ENCODE peak calls at places on chromosomes 4 and X, in six cellular contexts. G is GM12891, N is H1, I is HepG2, S is GM12878, A is K562. B is an unnamed sample.

GRCh38 chr4:90419124-90419711 is 292.0 kb downstream of the CCSER1 start:
- DNase-seq in G (no peak), S (no peak), A (no peak), N (no peak), I (peak; percentile 16), B (no peak)

GRCh38 chr4:86233681-86234080 is 126.2 kb downstream of the MAPK10 start:
- DNase-seq in G (no peak), N (no peak), S (no peak), A (no peak), I (no peak), B (no peak)

GRCh38 chr4:73343432-73343831 is 60.7 kb upstream of the ALB start:
- DNase-seq in N (no peak), S (no peak), G (no peak), I (peak; percentile 12), A (no peak), B (no peak)

GRCh38 chrX:120446503-120446902 is 22.6 kb downstream of the LAMP2 start:
- DNase-seq in A (no peak), S (no peak), N (no peak), I (no peak), G (no peak), B (no peak)

GRCh38 chr4:168769416-168769815 is 240.6 kb downstream of the CBR4 start:
- DNase-seq in N (no peak), A (no peak), S (no peak), G (no peak), I (no peak), B (no peak)

GRCh38 chr4:20044502-20044911 is 207.2 kb upstream of the SLIT2 start:
- DNase-seq in S (no peak), I (no peak), A (no peak), G (no peak), N (no peak), B (no peak)

GRCh38 chr4:130403221-130403620 is 1307.3 kb downstream of the C4orf33 start:
- DNase-seq in G (no peak), N (no peak), I (no peak), A (no peak), S (no peak), B (no peak)

GRCh38 chr4:127145001-127145400 is 487.8 kb upstream of the INTU start:
- DNase-seq in G (no peak), A (no peak), I (no peak), S (no peak), N (no peak), B (no peak)

GRCh38 chr4:149521611-149522010 is 294.0 kb downstream of the IQCM start:
- DNase-seq in S (no peak), G (no peak), I (no peak), N (no peak), A (no peak), B (no peak)

GRCh38 chr4:120088507-120088906 is 21.9 kb upstream of the MAD2L1 start:
- DNase-seq in I (no peak), A (no peak), N (no peak), G (no peak), S (no peak), B (no peak)

GRCh38 chr4:149549911-149550310 is 265.7 kb downstream of the IQCM start:
- DNase-seq in N (no peak), I (no peak), G (no peak), S (no peak), A (no peak), B (no peak)

GRCh38 chr4:31351695-31352094 is 631.5 kb downstream of the PCDH7 start:
- DNase-seq in N (no peak), G (no peak), I (no peak), A (no peak), S (no peak), B (no peak)

GRCh38 chr4:76459291-76459723 is 24.3 kb downstream of the SHROOM3 start:
- DNase-seq in N (no peak), I (no peak), A (peak; percentile 12), G (no peak), S (no peak), B (no peak)

GRCh38 chr4:169070071-169070894 is 60.2 kb upstream of the CBR4 start:
- DNase-seq in N (no peak), S (no peak), G (no peak), A (no peak), I (peak; percentile 35), B (no peak)

GRCh38 chrX:1581132-1581531 is 10.3 kb upstream of the AKAP17A start:
- DNase-seq in N (peak; percentile 86), G (no peak), I (peak; percentile 52), S (no peak), A (peak; percentile 69), B (no peak)

GRCh38 chrX:1578511-1579173 is 12.8 kb upstream of the AKAP17A start:
- DNase-seq in A (no peak), S (no peak), N (no peak), I (no peak), G (no peak), B (no peak)

GRCh38 chrX:1577845-1578244 is 13.6 kb upstream of the AKAP17A start:
- DNase-seq in A (no peak), S (no peak), N (no peak), I (no peak), G (no peak), B (no peak)

GRCh38 chrX:1576201-1577101 is 15.0 kb upstream of the AKAP17A start:
- DNase-seq in N (no peak), I (no peak), G (no peak), S (no peak), A (no peak), B (no peak)
- TF ChIP-seq POLR2A in N (no peak), I (no peak), G (no peak), S (no peak), A (no peak), B (no peak)

DNA sequence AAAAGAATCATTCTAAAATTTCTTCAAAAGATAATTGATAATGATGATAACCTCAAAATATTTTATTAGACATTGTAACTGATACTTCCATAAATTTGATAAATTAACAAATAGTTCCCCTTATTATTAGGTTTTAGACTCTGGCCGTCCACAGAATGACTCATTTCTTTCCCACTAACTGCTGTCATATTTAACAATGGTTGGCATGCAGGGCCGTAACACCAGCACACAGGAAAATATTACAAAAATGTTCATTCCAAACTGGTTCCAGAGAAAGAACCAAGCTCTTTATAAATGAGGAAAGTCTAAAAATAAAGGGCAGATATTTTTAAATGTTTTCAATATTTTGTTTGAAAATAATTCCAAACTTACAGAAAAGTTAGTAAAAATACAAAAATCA is 28.2 kb downstream of the WDFY3 start:
- DNase-seq in S (no peak), N (no peak), I (peak; percentile 15), G (no peak), A (no peak), B (no peak)
- TF ChIP-seq TAF1 in S (no peak), N (no peak), I (no peak), G (no peak), A (no peak), B (no peak)

GRCh38 chrX:1582686-1583437 is 8.5 kb upstream of the AKAP17A start:
- DNase-seq in A (no peak), N (peak; percentile 27), S (no peak), I (peak; percentile 63), G (no peak), B (no peak)
- TF ChIP-seq POLR2AphosphoS5 in A (no peak), N (no peak), S (no peak), I (no peak), G (no peak), B (no peak)

GRCh38 chrX:107676559-107677378 is 48.5 kb downstream of the PRPS1 start:
- DNase-seq in I (no peak), A (peak; percentile 69), N (no peak), S (no peak), G (no peak), B (no peak)
- TF ChIP-seq POLR2A in I (no peak), A (peak; percentile 72), N (no peak), S (peak; percentile 75), G (no peak), B (no peak)

DNA sequence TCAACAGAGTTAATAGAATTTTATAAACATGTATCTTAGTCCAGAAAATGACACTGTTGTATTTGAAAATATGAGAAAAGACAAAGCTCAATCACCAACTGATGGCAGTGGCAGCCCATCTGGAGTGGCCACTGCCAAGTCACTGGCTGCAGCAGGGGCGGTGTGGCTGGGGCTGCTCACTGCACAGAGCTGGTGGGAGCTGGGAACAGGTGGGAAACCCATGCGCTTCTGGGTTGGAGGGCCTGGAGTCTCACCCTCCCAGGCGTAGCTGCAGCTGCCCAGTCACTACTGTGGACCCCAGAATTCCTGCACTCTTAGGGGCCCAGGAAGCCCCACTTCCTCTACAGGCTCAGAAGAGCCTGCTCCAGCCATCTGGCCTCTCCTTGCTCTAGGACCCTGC is 251.8 kb upstream of the NDST4 start:
- DNase-seq in I (no peak), N (no peak), S (no peak), A (no peak), G (no peak), B (no peak)
- TF ChIP-seq TAF1 in I (no peak), N (no peak), S (no peak), A (no peak), G (no peak), B (no peak)

GRCh38 chr4:186726440-186727148 is 2.9 kb upstream of the FAT1 start:
- DNase-seq in A (peak; percentile 84), I (peak; percentile 63), S (no peak), G (no peak), N (peak; percentile 93), B (no peak)
- TF ChIP-seq POLR2AphosphoS5 in A (no peak), I (peak; percentile 65), S (no peak), G (no peak), N (peak; percentile 46), B (no peak)

GRCh38 chr4:8005033-8005808 is 65.6 kb upstream of the AFAP1 start:
- DNase-seq in A (no peak), N (no peak), G (no peak), I (no peak), S (no peak), B (no peak)
- TF ChIP-seq POLR2A in A (no peak), N (no peak), G (no peak), I (no peak), S (no peak), B (no peak)

DNA sequence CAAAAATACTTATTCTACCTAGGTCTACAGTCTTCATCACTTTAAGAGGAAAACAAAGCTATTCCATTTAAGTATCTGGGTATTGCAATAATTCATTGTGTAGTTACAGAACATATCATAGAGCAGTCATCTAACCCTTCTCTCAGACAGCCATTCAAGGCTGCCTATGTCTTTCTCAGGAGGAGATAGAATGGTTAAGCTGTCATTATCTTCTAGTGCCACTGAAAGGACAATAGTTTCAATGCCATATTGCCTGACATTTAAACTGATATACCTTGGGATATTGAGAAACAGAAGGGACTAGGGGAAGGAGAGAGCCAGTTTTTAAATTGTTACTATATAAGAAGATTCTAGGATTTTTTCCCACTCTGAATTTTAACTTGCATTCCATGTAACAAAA is 527.0 kb downstream of the GRID2 start:
- DNase-seq in A (no peak), I (no peak), G (no peak), S (no peak), N (no peak), B (no peak)
- TF ChIP-seq TAF1 in A (no peak), I (no peak), G (no peak), S (no peak), N (no peak), B (no peak)